ENCODE peak calls at places on chromosomes 4 and X, in seven cellular contexts. C, V, W, H, T, L and S are unnamed samples.

GRCh38 chrX:71367396-71367795 is 1.2 kb downstream of the TAF1 start:
- DNase-seq in C (no peak), V (no peak), W (peak), H (no peak), T (no peak), L (no peak), S (peak)

GRCh38 chr4:168558587-168558986 is 61.7 kb downstream of the PALLD start:
- DNase-seq in C (no peak), V (peak), W (no peak), H (peak), T (no peak), L (no peak), S (no peak)

GRCh38 chr4:91840359-91840758 is 463.4 kb upstream of the GRID2 start:
- DNase-seq in C (no peak), V (no peak), W (no peak), H (no peak), T (no peak), L (no peak), S (no peak)

GRCh38 chr4:106238819-106239420 is 77.1 kb downstream of the TBCK start:
- DNase-seq in C (peak), V (peak), W (no peak), H (peak), T (no peak), L (no peak), S (peak)

GRCh38 chr4:2339458-2340271 is 77.8 kb upstream of the MXD4 start:
- DNase-seq in C (no peak), V (no peak), W (peak), H (no peak), T (peak), L (peak), S (no peak)

GRCh38 chrX:16587776-16588175 is 62.2 kb upstream of the S100G start:
- DNase-seq in C (no peak), V (no peak), W (no peak), H (no peak), T (no peak), L (no peak), S (no peak)

GRCh38 chr4:95108883-95109421 is 351.2 kb downstream of the BMPR1B start:
- DNase-seq in C (no peak), V (no peak), W (no peak), H (peak), T (no peak), L (no peak), S (no peak)

GRCh38 chr4:21884615-21885014 is 64.0 kb downstream of the KCNIP4 start:
- DNase-seq in C (no peak), V (no peak), W (no peak), H (no peak), T (no peak), L (no peak), S (no peak)

GRCh38 chr4:79198886-79199591 is 126.8 kb downstream of the NAA11 start:
- DNase-seq in C (no peak), V (no peak), W (no peak), H (peak), T (no peak), L (no peak), S (no peak)

GRCh38 chr4:1130318-1131186 is 17.2 kb upstream of the RNF212 start:
- DNase-seq in C (peak), V (peak), W (peak), H (peak), T (peak), L (peak), S (peak)

GRCh38 chr4:155419266-155419665 is 42.5 kb upstream of the MAP9 start:
- DNase-seq in C (no peak), V (peak), W (no peak), H (no peak), T (no peak), L (no peak), S (no peak)

GRCh38 chr4:112517067-112517588 is 1.1 kb upstream of the NEUROG2 start:
- DNase-seq in C (peak), V (no peak), W (no peak), H (no peak), T (no peak), L (no peak), S (peak)

GRCh38 chrX:9677098-9677739 is 88.4 kb downstream of the GPR143 start:
- DNase-seq in C (no peak), V (peak), W (no peak), H (peak), T (no peak), L (no peak), S (peak)

GRCh38 chrX:29466441-29466840 is 748.9 kb upstream of the MAGEB2 start:
- DNase-seq in C (no peak), V (peak), W (no peak), H (peak), T (no peak), L (no peak), S (no peak)

GRCh38 chrX:19554786-19555185 is 39.5 kb upstream of the MAP3K15 start:
- DNase-seq in C (no peak), V (peak), W (no peak), H (peak), T (no peak), L (no peak), S (peak)

GRCh38 chr4:159197885-159198269 is 95.0 kb downstream of the RAPGEF2 start:
- DNase-seq in C (no peak), V (no peak), W (no peak), H (no peak), T (no peak), L (no peak), S (no peak)

GRCh38 chr4:153068751-153069150 is 132.6 kb downstream of the FHDC1 start:
- DNase-seq in C (no peak), V (no peak), W (no peak), H (no peak), T (no peak), L (no peak), S (no peak)

GRCh38 chrX:148960060-148960459 is 459.6 kb downstream of the AFF2 start:
- DNase-seq in C (no peak), V (peak), W (no peak), H (peak), T (no peak), L (no peak), S (no peak)

GRCh38 chr4:152032722-152033131 is 271.9 kb upstream of the GATB start:
- DNase-seq in C (no peak), V (peak), W (no peak), H (peak), T (no peak), L (no peak), S (no peak)

GRCh38 chr4:10296730-10297129 is 160.5 kb downstream of the ZNF518B start:
- DNase-seq in C (no peak), V (peak), W (no peak), H (no peak), T (no peak), L (no peak), S (no peak)

GRCh38 chrX:9318761-9319160 is 146.1 kb upstream of the TBL1X start:
- DNase-seq in C (no peak), V (no peak), W (no peak), H (no peak), T (no peak), L (no peak), S (no peak)

GRCh38 chrX:43961699-43962098 is 11.5 kb downstream of the NDP start:
- DNase-seq in C (no peak), V (no peak), W (no peak), H (no peak), T (no peak), L (no peak), S (no peak)
- TF ChIP-seq CTCF in C (no peak), V (peak), W (no peak), H (peak), T (no peak), L (no peak), S (peak)

GRCh38 chr4:55819634-55820033 is at the start of gene EXOC1L:
- DNase-seq in C (peak), V (peak), W (no peak), H (no peak), T (no peak), L (no peak), S (no peak)
- H3K4me3 ChIP-seq in C (no peak), V (peak), W (no peak), H (peak), T (no peak), L (no peak), S (no peak)

GRCh38 chrX:118329179-118329578 is 16.7 kb upstream of the WDR44 start:
- DNase-seq in C (no peak), V (no peak), W (no peak), H (no peak), T (no peak), L (no peak), S (no peak)
- TF ChIP-seq CTCF in C (no peak), V (no peak), W (no peak), H (no peak), T (no peak), L (no peak), S (no peak)

DNA sequence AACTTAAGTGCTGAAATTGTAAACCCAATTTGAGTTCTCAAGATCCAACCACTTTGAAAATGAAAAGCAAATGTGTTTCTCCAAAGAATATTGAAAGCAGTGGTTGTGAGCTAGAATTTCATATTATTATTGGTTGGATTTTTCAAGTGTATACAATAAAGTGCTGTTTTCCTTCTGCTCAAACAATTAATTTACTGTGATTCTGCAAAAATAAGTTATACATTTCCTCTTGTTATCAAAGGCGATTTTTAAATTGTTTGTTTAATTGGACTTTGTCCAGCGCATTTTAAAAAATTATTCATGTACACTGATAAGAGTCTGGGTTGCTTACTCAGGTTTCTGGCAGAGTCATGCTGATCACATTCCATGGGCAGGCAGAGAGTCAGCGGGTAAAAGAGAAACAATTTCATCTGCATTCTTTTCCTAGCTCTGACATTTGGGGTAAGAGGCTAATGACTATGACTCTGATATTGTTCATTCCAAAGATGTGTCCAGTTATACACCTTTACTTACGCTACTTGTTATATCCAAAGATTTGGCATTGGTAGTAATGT is 8.9 kb downstream of the FAT4 start:
- DNase-seq in C (no peak), V (peak), W (no peak), H (peak), T (no peak), L (no peak), S (no peak)
- H3K4me3 ChIP-seq in C (no peak), V (peak), W (no peak), H (no peak), T (no peak), L (no peak), S (no peak)

GRCh38 chr4:6892190-6892908 is 17.3 kb upstream of the TBC1D14 start:
- DNase-seq in C (no peak), V (peak), W (peak), H (peak), T (no peak), L (peak), S (no peak)
- TF ChIP-seq CTCF in C (peak), V (no peak), W (no peak), H (no peak), T (no peak), L (peak), S (no peak)

GRCh38 chrX:129524250-129524850 is 1.1 kb upstream of the SMARCA1 start:
- DNase-seq in C (no peak), V (no peak), W (no peak), H (no peak), T (no peak), L (no peak), S (no peak)
- H3K4me3 ChIP-seq in C (peak), V (no peak), W (no peak), H (peak), T (no peak), L (no peak), S (no peak)